ENCODE peak calls at places on chromosomes 6 and 20, in five cellular contexts. One of them, this sample, is unnamed.

GRCh38 chr6:25944655-25945054 is 14.2 kb upstream of the SLC17A2 start:
- DNase-seq in fibroblast of villous mesenchyme: no peak
- DNase-seq in psoas muscle: no peak
- DNase-seq in BE2C: no peak
- DNase-seq in CD4-positive, alpha-beta memory T cell: no peak
- DNase-seq in this sample: no peak

GRCh38 chr6:105501945-105502344 is 99.1 kb upstream of the PREP start:
- DNase-seq in fibroblast of villous mesenchyme: no peak
- DNase-seq in CD4-positive, alpha-beta memory T cell: no peak
- DNase-seq in psoas muscle: no peak
- DNase-seq in BE2C: no peak
- DNase-seq in this sample: no peak

GRCh38 chr6:132132911-132133639 is 181.9 kb upstream of the CCN2 start:
- DNase-seq in BE2C: no peak
- DNase-seq in CD4-positive, alpha-beta memory T cell: no peak
- DNase-seq in psoas muscle: no peak
- DNase-seq in fibroblast of villous mesenchyme: peak
- DNase-seq in this sample: peak

GRCh38 chr6:166862287-166862977 is 93.9 kb downstream of the RNASET2 start:
- DNase-seq in psoas muscle: no peak
- DNase-seq in CD4-positive, alpha-beta memory T cell: peak
- DNase-seq in BE2C: peak
- DNase-seq in fibroblast of villous mesenchyme: no peak
- DNase-seq in this sample: peak

GRCh38 chr6:87832025-87832825 is 130.2 kb upstream of the AKIRIN2 start:
- DNase-seq in CD4-positive, alpha-beta memory T cell: peak
- DNase-seq in psoas muscle: no peak
- DNase-seq in BE2C: no peak
- DNase-seq in fibroblast of villous mesenchyme: peak
- DNase-seq in this sample: peak

GRCh38 chr6:72374864-72375263 is 247.0 kb upstream of the KCNQ5 start:
- DNase-seq in CD4-positive, alpha-beta memory T cell: no peak
- DNase-seq in psoas muscle: no peak
- DNase-seq in fibroblast of villous mesenchyme: no peak
- DNase-seq in BE2C: no peak
- DNase-seq in this sample: peak

GRCh38 chr6:89818977-89819335 is 638 bp downstream of the MDN1 start:
- DNase-seq in fibroblast of villous mesenchyme: peak
- DNase-seq in CD4-positive, alpha-beta memory T cell: no peak
- DNase-seq in psoas muscle: no peak
- DNase-seq in BE2C: no peak
- DNase-seq in this sample: peak

GRCh38 chr6:5672581-5673011 is 334.1 kb downstream of the NRN1 start:
- DNase-seq in psoas muscle: peak
- DNase-seq in CD4-positive, alpha-beta memory T cell: no peak
- DNase-seq in BE2C: no peak
- DNase-seq in fibroblast of villous mesenchyme: peak
- DNase-seq in this sample: peak

GRCh38 chr20:44491635-44492395 is 16.1 kb downstream of the TTPAL start:
- DNase-seq in psoas muscle: peak
- DNase-seq in BE2C: no peak
- DNase-seq in fibroblast of villous mesenchyme: peak
- DNase-seq in CD4-positive, alpha-beta memory T cell: no peak
- DNase-seq in this sample: peak

GRCh38 chr6:158752613-158753012 is 66.6 kb downstream of the EZR start:
- DNase-seq in CD4-positive, alpha-beta memory T cell: no peak
- DNase-seq in fibroblast of villous mesenchyme: peak
- DNase-seq in BE2C: peak
- DNase-seq in psoas muscle: no peak
- DNase-seq in this sample: no peak

GRCh38 chr20:58623579-58624473 is 27.3 kb upstream of the STX16 start:
- DNase-seq in CD4-positive, alpha-beta memory T cell: no peak
- DNase-seq in BE2C: peak
- DNase-seq in psoas muscle: peak
- DNase-seq in fibroblast of villous mesenchyme: peak
- DNase-seq in this sample: peak

GRCh38 chr20:59125909-59126308 is 37.7 kb upstream of the ZNF831 start:
- DNase-seq in CD4-positive, alpha-beta memory T cell: no peak
- DNase-seq in psoas muscle: no peak
- DNase-seq in BE2C: no peak
- DNase-seq in fibroblast of villous mesenchyme: no peak
- DNase-seq in this sample: no peak

GRCh38 chr6:27505209-27506027 is 32.5 kb upstream of the ZNF184 start:
- DNase-seq in BE2C: peak
- DNase-seq in fibroblast of villous mesenchyme: peak
- DNase-seq in psoas muscle: no peak
- DNase-seq in CD4-positive, alpha-beta memory T cell: peak
- DNase-seq in this sample: peak

GRCh38 chr6:18368277-18369105 is 18.7 kb upstream of the RNF144B start:
- DNase-seq in psoas muscle: no peak
- DNase-seq in CD4-positive, alpha-beta memory T cell: no peak
- DNase-seq in fibroblast of villous mesenchyme: no peak
- DNase-seq in BE2C: no peak
- DNase-seq in this sample: no peak

GRCh38 chr6:81834141-81834621 is 81.7 kb upstream of the TENT5A start:
- DNase-seq in BE2C: no peak
- DNase-seq in fibroblast of villous mesenchyme: peak
- DNase-seq in psoas muscle: no peak
- DNase-seq in CD4-positive, alpha-beta memory T cell: no peak
- DNase-seq in this sample: peak

GRCh38 chr6:2891768-2892170 is 11.3 kb downstream of the SERPINB9 start:
- DNase-seq in fibroblast of villous mesenchyme: no peak
- DNase-seq in BE2C: no peak
- DNase-seq in CD4-positive, alpha-beta memory T cell: peak
- DNase-seq in psoas muscle: no peak
- DNase-seq in this sample: no peak

GRCh38 chr6:102571236-102571908 is 1177.9 kb downstream of the GRIK2 start:
- DNase-seq in BE2C: no peak
- DNase-seq in fibroblast of villous mesenchyme: peak
- DNase-seq in psoas muscle: no peak
- DNase-seq in CD4-positive, alpha-beta memory T cell: no peak
- DNase-seq in this sample: peak

GRCh38 chr6:52496609-52497008 is 76.5 kb downstream of the EFHC1 start:
- DNase-seq in fibroblast of villous mesenchyme: no peak
- DNase-seq in psoas muscle: no peak
- DNase-seq in BE2C: no peak
- DNase-seq in CD4-positive, alpha-beta memory T cell: no peak
- DNase-seq in this sample: peak

GRCh38 chr6:105616521-105616920 is 213.6 kb upstream of the PREP start:
- DNase-seq in BE2C: no peak
- DNase-seq in CD4-positive, alpha-beta memory T cell: no peak
- DNase-seq in psoas muscle: no peak
- DNase-seq in fibroblast of villous mesenchyme: no peak
- DNase-seq in this sample: peak

GRCh38 chr6:165098165-165098564 is 211.2 kb downstream of the C6orf118 start:
- DNase-seq in psoas muscle: no peak
- DNase-seq in CD4-positive, alpha-beta memory T cell: no peak
- DNase-seq in fibroblast of villous mesenchyme: no peak
- DNase-seq in BE2C: peak
- DNase-seq in this sample: no peak

GRCh38 chr20:14337400-14338171 is at the start of gene FLRT3:
- DNase-seq in psoas muscle: peak
- DNase-seq in BE2C: peak
- DNase-seq in fibroblast of villous mesenchyme: peak
- DNase-seq in CD4-positive, alpha-beta memory T cell: no peak
- DNase-seq in this sample: peak

GRCh38 chr6:36201612-36202011 is 5.1 kb downstream of the BRPF3 start:
- DNase-seq in BE2C: no peak
- DNase-seq in CD4-positive, alpha-beta memory T cell: peak
- DNase-seq in fibroblast of villous mesenchyme: no peak
- DNase-seq in psoas muscle: no peak
- DNase-seq in this sample: no peak

GRCh38 chr20:38032585-38033329 is 499 bp downstream of the TTI1 start:
- DNase-seq in fibroblast of villous mesenchyme: peak
- DNase-seq in BE2C: no peak
- DNase-seq in CD4-positive, alpha-beta memory T cell: no peak
- DNase-seq in psoas muscle: peak
- DNase-seq in this sample: no peak

GRCh38 chr6:136682292-136682691 is 110.0 kb downstream of the MAP3K5 start:
- DNase-seq in CD4-positive, alpha-beta memory T cell: no peak
- DNase-seq in BE2C: no peak
- DNase-seq in psoas muscle: no peak
- DNase-seq in fibroblast of villous mesenchyme: no peak
- DNase-seq in this sample: no peak

GRCh38 chr6:107075951-107076381 is 39.3 kb downstream of the BEND3 start:
- DNase-seq in psoas muscle: no peak
- DNase-seq in BE2C: no peak
- DNase-seq in fibroblast of villous mesenchyme: peak
- DNase-seq in CD4-positive, alpha-beta memory T cell: no peak
- DNase-seq in this sample: peak

GRCh38 chr6:147522597-147522996 is 14.1 kb downstream of the SAMD5 start:
- DNase-seq in fibroblast of villous mesenchyme: no peak
- DNase-seq in CD4-positive, alpha-beta memory T cell: no peak
- DNase-seq in psoas muscle: no peak
- DNase-seq in BE2C: no peak
- DNase-seq in this sample: no peak

GRCh38 chr20:53818457-53819177 is 225.0 kb upstream of the ZNF217 start:
- DNase-seq in CD4-positive, alpha-beta memory T cell: no peak
- DNase-seq in BE2C: no peak
- DNase-seq in psoas muscle: no peak
- DNase-seq in fibroblast of villous mesenchyme: no peak
- DNase-seq in this sample: no peak

GRCh38 chr20:53811577-53811976 is 217.9 kb upstream of the ZNF217 start:
- DNase-seq in BE2C: no peak
- DNase-seq in psoas muscle: no peak
- DNase-seq in fibroblast of villous mesenchyme: no peak
- DNase-seq in CD4-positive, alpha-beta memory T cell: no peak
- DNase-seq in this sample: no peak

GRCh38 chr20:53813728-53814459 is 220.3 kb upstream of the ZNF217 start:
- DNase-seq in psoas muscle: no peak
- DNase-seq in CD4-positive, alpha-beta memory T cell: no peak
- DNase-seq in BE2C: no peak
- DNase-seq in fibroblast of villous mesenchyme: no peak
- DNase-seq in this sample: no peak

GRCh38 chr20:53816872-53817398 is 223.3 kb upstream of the ZNF217 start:
- DNase-seq in CD4-positive, alpha-beta memory T cell: no peak
- DNase-seq in psoas muscle: no peak
- DNase-seq in fibroblast of villous mesenchyme: no peak
- DNase-seq in BE2C: no peak
- DNase-seq in this sample: no peak

DNA sequence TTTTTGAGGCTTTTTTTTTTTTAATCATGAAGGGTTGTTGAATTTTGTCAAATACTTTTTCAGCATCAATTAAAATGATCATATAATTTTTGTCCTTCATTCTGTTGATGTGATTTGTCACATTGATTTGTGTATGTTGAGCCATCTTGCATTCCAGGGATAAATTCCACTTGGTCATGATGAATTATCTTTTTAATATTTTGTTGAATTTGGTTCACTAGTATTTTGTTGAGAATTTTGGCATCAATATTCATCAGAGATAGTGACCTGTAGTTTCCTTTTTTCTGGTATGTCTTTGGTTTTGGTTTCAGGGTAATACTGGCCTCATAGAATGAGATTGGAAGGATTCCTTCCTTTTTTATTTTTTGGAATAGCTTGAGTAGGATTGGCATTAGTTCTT is 221.9 kb upstream of the ZNF217 start:
- DNase-seq in CD4-positive, alpha-beta memory T cell: no peak
- DNase-seq in fibroblast of villous mesenchyme: no peak
- DNase-seq in BE2C: no peak
- DNase-seq in psoas muscle: no peak
- DNase-seq in this sample: no peak
- H3K4me3 ChIP-seq in CD4-positive, alpha-beta memory T cell: no peak
- H3K4me3 ChIP-seq in fibroblast of villous mesenchyme: no peak
- H3K4me3 ChIP-seq in BE2C: no peak
- H3K4me3 ChIP-seq in psoas muscle: no peak
- H3K4me3 ChIP-seq in this sample: no peak

DNA sequence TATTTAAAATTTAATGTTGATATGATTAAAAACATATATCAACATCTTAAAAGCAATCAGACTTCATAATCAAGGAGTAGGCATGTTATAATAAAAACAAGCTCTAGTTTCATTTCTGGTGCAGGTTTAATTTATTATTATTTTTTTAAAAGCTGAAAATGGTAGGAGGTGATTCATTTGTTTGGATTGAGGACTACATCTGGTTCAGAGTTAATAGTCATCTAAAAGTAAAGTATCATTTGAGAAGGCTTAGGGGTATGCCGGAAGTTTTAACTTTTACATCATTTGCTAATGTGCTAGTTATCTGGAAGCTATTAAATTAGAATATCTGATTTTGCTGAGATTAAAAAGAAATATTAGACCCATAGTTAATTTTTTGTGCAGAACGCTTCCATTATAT is 169.5 kb upstream of the LAMA2 start:
- DNase-seq in BE2C: no peak
- DNase-seq in psoas muscle: no peak
- DNase-seq in fibroblast of villous mesenchyme: peak
- DNase-seq in CD4-positive, alpha-beta memory T cell: no peak
- DNase-seq in this sample: peak
- H3K4me3 ChIP-seq in BE2C: no peak
- H3K4me3 ChIP-seq in psoas muscle: no peak
- H3K4me3 ChIP-seq in fibroblast of villous mesenchyme: no peak
- H3K4me3 ChIP-seq in CD4-positive, alpha-beta memory T cell: no peak
- H3K4me3 ChIP-seq in this sample: no peak

GRCh38 chr6:44542401-44543116 is 155.1 kb downstream of the CDC5L start:
- DNase-seq in CD4-positive, alpha-beta memory T cell: no peak
- DNase-seq in psoas muscle: no peak
- DNase-seq in fibroblast of villous mesenchyme: peak
- DNase-seq in BE2C: no peak
- DNase-seq in this sample: peak
- H3K4me3 ChIP-seq in CD4-positive, alpha-beta memory T cell: no peak
- H3K4me3 ChIP-seq in psoas muscle: no peak
- H3K4me3 ChIP-seq in fibroblast of villous mesenchyme: peak
- H3K4me3 ChIP-seq in BE2C: no peak
- H3K4me3 ChIP-seq in this sample: peak

GRCh38 chr6:14079433-14079832 is 38.1 kb upstream of the CD83 start:
- DNase-seq in psoas muscle: no peak
- DNase-seq in BE2C: no peak
- DNase-seq in fibroblast of villous mesenchyme: no peak
- DNase-seq in CD4-positive, alpha-beta memory T cell: no peak
- DNase-seq in this sample: peak
- H3K4me3 ChIP-seq in psoas muscle: no peak
- H3K4me3 ChIP-seq in BE2C: no peak
- H3K4me3 ChIP-seq in fibroblast of villous mesenchyme: no peak
- H3K4me3 ChIP-seq in CD4-positive, alpha-beta memory T cell: no peak
- H3K4me3 ChIP-seq in this sample: no peak

This sample was measured in choroid plexus epithelial cell.